ENCODE peak calls at places on chromosomes 3 and 15, in five cellular contexts. R, Z, X, Y and A are unnamed samples.

GRCh38 chr3:47813551-47814177 is 10.7 kb downstream of the DHX30 start:
- DNase-seq in Z (no peak), Y (no peak), X (no peak), R (no peak), A (no peak)

GRCh38 chr3:24579008-24579407 is 84.4 kb upstream of the THRB start:
- DNase-seq in Y (no peak), X (no peak), R (no peak), Z (no peak), A (peak)

GRCh38 chr3:194194051-194194756 is 58.3 kb downstream of the HES1 start:
- DNase-seq in Z (no peak), Y (no peak), X (no peak), R (peak), A (no peak)

GRCh38 chr3:52820741-52821140 is 9.7 kb downstream of the ITIH4 start:
- DNase-seq in X (peak), Y (no peak), R (peak), Z (peak), A (peak)

GRCh38 chr3:33883538-33884203 is 85.2 kb downstream of the PDCD6IP start:
- DNase-seq in Y (no peak), Z (no peak), R (peak), X (peak), A (peak)

GRCh38 chr15:59751552-59752413 is 62.7 kb upstream of the BNIP2 start:
- DNase-seq in Y (no peak), R (no peak), X (no peak), Z (no peak), A (peak)

GRCh38 chr3:123632161-123632655 is 47.4 kb upstream of the HACD2 start:
- DNase-seq in Y (no peak), X (no peak), Z (no peak), R (no peak), A (no peak)

GRCh38 chr3:146664403-146664802 is 59.3 kb upstream of the PLSCR5 start:
- DNase-seq in R (no peak), X (no peak), Y (no peak), Z (no peak), A (no peak)

GRCh38 chr3:198107840-198108734 is 148.1 kb downstream of the LMLN start:
- DNase-seq in X (no peak), Z (no peak), R (no peak), Y (no peak), A (no peak)